ENCODE peak calls at places on chromosomes 13 and 19, in nine cellular contexts. One of them, this sample, is unnamed.

GRCh38 chr19:21474671-21475181 is 30.7 kb upstream of the ZNF429 start:
- DNase-seq in ovary: peak; percentile 91
- DNase-seq in tibial nerve: peak; percentile 29
- DNase-seq in stomach: peak; percentile 75
- DNase-seq in A549: no peak
- DNase-seq in K562: no peak
- DNase-seq in transverse colon: peak; percentile 50
- DNase-seq in HepG2: no peak
- DNase-seq in sigmoid colon: peak; percentile 82
- DNase-seq in this sample: peak; percentile 84

GRCh38 chr19:3752492-3752891 is 9.0 kb downstream of the APBA3 start:
- DNase-seq in ovary: no peak
- DNase-seq in tibial nerve: no peak
- DNase-seq in stomach: no peak
- DNase-seq in A549: no peak
- DNase-seq in K562: no peak
- DNase-seq in transverse colon: no peak
- DNase-seq in HepG2: no peak
- DNase-seq in sigmoid colon: no peak
- DNase-seq in this sample: no peak

GRCh38 chr19:9528757-9529336 is 9.6 kb downstream of the ZNF426 start:
- DNase-seq in ovary: no peak
- DNase-seq in tibial nerve: no peak
- DNase-seq in stomach: no peak
- DNase-seq in A549: peak; percentile 12
- DNase-seq in K562: no peak
- DNase-seq in transverse colon: no peak
- DNase-seq in HepG2: no peak
- DNase-seq in sigmoid colon: no peak
- DNase-seq in this sample: no peak

GRCh38 chr13:72141845-72142470 is 275.0 kb upstream of the DACH1 start:
- DNase-seq in ovary: no peak
- DNase-seq in tibial nerve: no peak
- DNase-seq in stomach: no peak
- DNase-seq in A549: no peak
- DNase-seq in K562: no peak
- DNase-seq in transverse colon: no peak
- DNase-seq in HepG2: no peak
- DNase-seq in sigmoid colon: no peak
- DNase-seq in this sample: no peak

GRCh38 chr19:58037927-58038687 is 4.3 kb downstream of the ZSCAN1 start:
- DNase-seq in ovary: no peak
- DNase-seq in tibial nerve: no peak
- DNase-seq in stomach: no peak
- DNase-seq in A549: no peak
- DNase-seq in K562: no peak
- DNase-seq in transverse colon: no peak
- DNase-seq in HepG2: no peak
- DNase-seq in sigmoid colon: no peak
- DNase-seq in this sample: no peak

GRCh38 chr13:108859202-108860012 is 230.0 kb downstream of the MYO16 start:
- DNase-seq in ovary: no peak
- DNase-seq in tibial nerve: no peak
- DNase-seq in stomach: no peak
- DNase-seq in A549: peak; percentile 73
- DNase-seq in K562: no peak
- DNase-seq in transverse colon: no peak
- DNase-seq in HepG2: no peak
- DNase-seq in sigmoid colon: no peak
- DNase-seq in this sample: no peak

GRCh38 chr19:2820112-2820702 is 539 bp downstream of the ZNF554 start:
- DNase-seq in ovary: no peak
- DNase-seq in tibial nerve: no peak
- DNase-seq in stomach: no peak
- DNase-seq in A549: no peak
- DNase-seq in K562: peak; percentile 32
- DNase-seq in transverse colon: peak; percentile 27
- DNase-seq in HepG2: no peak
- DNase-seq in sigmoid colon: no peak
- DNase-seq in this sample: no peak

GRCh38 chr19:7988307-7988706 is 17.1 kb downstream of the ELAVL1 start:
- DNase-seq in ovary: no peak
- DNase-seq in tibial nerve: no peak
- DNase-seq in stomach: no peak
- DNase-seq in A549: no peak
- DNase-seq in K562: no peak
- DNase-seq in transverse colon: no peak
- DNase-seq in HepG2: no peak
- DNase-seq in sigmoid colon: no peak
- DNase-seq in this sample: no peak

DNA sequence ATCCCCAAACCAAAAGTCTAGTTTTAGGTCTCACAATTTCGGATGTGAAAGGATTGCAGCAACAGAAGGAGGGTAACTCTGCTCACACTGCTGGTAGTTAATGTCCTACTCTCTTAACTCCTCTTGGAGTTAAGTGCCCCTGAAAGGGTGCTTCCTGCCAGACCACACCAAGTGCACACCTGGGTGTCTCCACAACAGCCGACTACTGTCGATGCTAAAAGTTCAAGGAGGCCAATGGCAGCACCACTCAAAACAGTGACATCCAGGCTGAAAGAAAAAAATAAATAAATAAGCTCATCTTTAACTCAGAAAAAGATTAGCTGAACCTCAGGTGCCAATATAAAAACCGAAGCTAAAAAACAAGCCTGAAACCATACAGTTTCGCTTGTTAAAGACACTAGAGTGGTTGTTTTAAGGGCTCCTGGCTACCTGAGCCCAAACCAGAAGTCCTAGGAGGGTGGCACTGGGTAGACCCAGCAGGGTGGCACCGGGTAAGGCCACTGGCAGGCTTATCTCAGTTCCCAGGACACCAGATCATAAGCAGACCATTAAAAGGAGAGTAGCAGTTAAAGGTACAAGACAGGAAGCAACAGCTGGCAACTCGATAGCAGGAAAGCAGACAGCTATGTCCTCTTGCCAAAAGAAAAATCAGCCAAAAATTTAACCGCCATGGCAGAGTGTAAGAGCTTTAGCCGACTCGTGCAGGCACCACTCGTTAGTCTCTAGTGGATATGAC is 39.3 kb downstream of the BRD4 start:
- DNase-seq in ovary: no peak
- DNase-seq in tibial nerve: no peak
- DNase-seq in stomach: no peak
- DNase-seq in A549: no peak
- DNase-seq in K562: no peak
- DNase-seq in transverse colon: no peak
- DNase-seq in HepG2: no peak
- DNase-seq in sigmoid colon: no peak
- DNase-seq in this sample: no peak
- H3K4me3 ChIP-seq in ovary: no peak overlapping the region
- H3K4me3 ChIP-seq in tibial nerve: no peak overlapping the region
- H3K4me3 ChIP-seq in stomach: no peak overlapping the region
- H3K4me3 ChIP-seq in A549: no peak overlapping the region
- H3K4me3 ChIP-seq in K562: no peak overlapping the region
- H3K4me3 ChIP-seq in transverse colon: no peak overlapping the region
- H3K4me3 ChIP-seq in HepG2: no peak overlapping the region
- H3K4me3 ChIP-seq in sigmoid colon: no peak overlapping the region
- H3K4me3 ChIP-seq in this sample: peak overlapping the region; percentile 5

GRCh38 chr13:96299235-96299634 is 209.3 kb downstream of the HS6ST3 start:
- DNase-seq in ovary: no peak
- DNase-seq in tibial nerve: no peak
- DNase-seq in stomach: no peak
- DNase-seq in A549: peak; percentile 1
- DNase-seq in K562: no peak
- DNase-seq in transverse colon: no peak
- DNase-seq in HepG2: peak; percentile 6
- DNase-seq in sigmoid colon: no peak
- DNase-seq in this sample: no peak

GRCh38 chr13:96297360-96297759 is 207.5 kb downstream of the HS6ST3 start:
- DNase-seq in ovary: no peak
- DNase-seq in tibial nerve: no peak
- DNase-seq in stomach: no peak
- DNase-seq in A549: no peak
- DNase-seq in K562: no peak
- DNase-seq in transverse colon: no peak
- DNase-seq in HepG2: no peak
- DNase-seq in sigmoid colon: no peak
- DNase-seq in this sample: no peak

GRCh38 chr13:96294930-96295657 is 205.2 kb downstream of the HS6ST3 start:
- DNase-seq in ovary: no peak
- DNase-seq in tibial nerve: no peak
- DNase-seq in stomach: no peak
- DNase-seq in A549: no peak
- DNase-seq in K562: no peak
- DNase-seq in transverse colon: no peak
- DNase-seq in HepG2: no peak
- DNase-seq in sigmoid colon: no peak
- DNase-seq in this sample: no peak
- TF ChIP-seq EP300 in ovary: no peak
- TF ChIP-seq EP300 in tibial nerve: no peak
- TF ChIP-seq EP300 in stomach: no peak
- TF ChIP-seq EP300 in A549: no peak
- TF ChIP-seq EP300 in K562: no peak
- TF ChIP-seq EP300 in transverse colon: no peak
- TF ChIP-seq EP300 in HepG2: no peak
- TF ChIP-seq EP300 in sigmoid colon: no peak
- TF ChIP-seq EP300 in this sample: no peak

DNA sequence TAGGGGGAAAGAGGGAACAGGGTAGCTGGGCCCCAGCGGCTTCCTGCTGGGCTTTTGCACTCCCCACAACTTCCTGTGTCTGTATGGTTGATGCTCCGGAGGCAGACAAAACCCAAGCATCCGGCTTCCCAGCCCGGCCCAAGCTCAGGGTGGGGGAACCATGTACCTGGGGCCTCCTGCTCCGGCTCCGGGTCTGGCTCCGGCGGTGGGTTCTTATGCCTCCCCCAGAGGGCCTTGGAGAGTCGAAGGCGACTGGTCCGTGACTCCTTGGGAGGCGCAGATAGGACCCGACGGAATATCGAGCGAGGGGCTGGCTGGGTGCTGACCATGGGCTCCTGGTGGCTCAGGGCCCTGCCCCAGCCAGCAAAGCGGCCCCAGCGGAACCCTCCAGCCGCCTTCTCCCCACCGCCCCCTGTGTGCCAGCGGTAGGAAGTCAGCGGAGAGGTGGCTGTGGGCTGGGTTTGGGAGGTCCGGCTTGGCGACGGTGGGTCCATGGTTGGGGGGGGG is 426 bp downstream of the RASAL3 start:
- DNase-seq in ovary: no peak
- DNase-seq in tibial nerve: no peak
- DNase-seq in stomach: peak; percentile 51
- DNase-seq in A549: no peak
- DNase-seq in K562: no peak
- DNase-seq in transverse colon: peak; percentile 64
- DNase-seq in HepG2: no peak
- DNase-seq in sigmoid colon: no peak
- DNase-seq in this sample: no peak
- H3K4me3 ChIP-seq in ovary: no peak overlapping the region
- H3K4me3 ChIP-seq in tibial nerve: peak overlapping the region; percentile 43
- H3K4me3 ChIP-seq in stomach: peak overlapping the region; percentile 36
- H3K4me3 ChIP-seq in A549: no peak overlapping the region
- H3K4me3 ChIP-seq in K562: no peak overlapping the region
- H3K4me3 ChIP-seq in transverse colon: peak overlapping the region; percentile 18
- H3K4me3 ChIP-seq in HepG2: no peak overlapping the region
- H3K4me3 ChIP-seq in sigmoid colon: peak overlapping the region; percentile 40
- H3K4me3 ChIP-seq in this sample: peak overlapping the region; percentile 45

GRCh38 chr19:48818234-48818823 is 7.5 kb upstream of the BCAT2 start:
- DNase-seq in ovary: peak; percentile 25
- DNase-seq in tibial nerve: no peak
- DNase-seq in stomach: peak; percentile 76
- DNase-seq in A549: no peak
- DNase-seq in K562: no peak
- DNase-seq in transverse colon: peak; percentile 41
- DNase-seq in HepG2: no peak
- DNase-seq in sigmoid colon: no peak
- DNase-seq in this sample: no peak
- TF ChIP-seq EP300 in ovary: no peak
- TF ChIP-seq EP300 in tibial nerve: no peak
- TF ChIP-seq EP300 in stomach: no peak
- TF ChIP-seq EP300 in A549: no peak
- TF ChIP-seq EP300 in K562: no peak
- TF ChIP-seq EP300 in transverse colon: no peak
- TF ChIP-seq EP300 in HepG2: no peak
- TF ChIP-seq EP300 in sigmoid colon: no peak
- TF ChIP-seq EP300 in this sample: no peak

GRCh38 chr19:48514123-48514458 is 2.5 kb upstream of the LMTK3 start:
- DNase-seq in ovary: no peak
- DNase-seq in tibial nerve: no peak
- DNase-seq in stomach: no peak
- DNase-seq in A549: no peak
- DNase-seq in K562: no peak
- DNase-seq in transverse colon: no peak
- DNase-seq in HepG2: no peak
- DNase-seq in sigmoid colon: no peak
- DNase-seq in this sample: no peak
- H3K4me3 ChIP-seq in ovary: no peak overlapping the region
- H3K4me3 ChIP-seq in tibial nerve: no peak overlapping the region
- H3K4me3 ChIP-seq in stomach: peak overlapping the region; percentile 58
- H3K4me3 ChIP-seq in A549: no peak overlapping the region
- H3K4me3 ChIP-seq in K562: peak overlapping the region; percentile 61
- H3K4me3 ChIP-seq in transverse colon: no peak overlapping the region
- H3K4me3 ChIP-seq in HepG2: no peak overlapping the region
- H3K4me3 ChIP-seq in sigmoid colon: peak overlapping the region; percentile 60
- H3K4me3 ChIP-seq in this sample: peak overlapping the region; percentile 59

GRCh38 chr13:32225494-32225931 is 89.7 kb downstream of the ZAR1L start:
- DNase-seq in ovary: no peak
- DNase-seq in tibial nerve: no peak
- DNase-seq in stomach: no peak
- DNase-seq in A549: no peak
- DNase-seq in K562: no peak
- DNase-seq in transverse colon: no peak
- DNase-seq in HepG2: no peak
- DNase-seq in sigmoid colon: no peak
- DNase-seq in this sample: no peak
- TF ChIP-seq EP300 in ovary: no peak
- TF ChIP-seq EP300 in tibial nerve: no peak
- TF ChIP-seq EP300 in stomach: no peak
- TF ChIP-seq EP300 in A549: no peak
- TF ChIP-seq EP300 in K562: no peak
- TF ChIP-seq EP300 in transverse colon: no peak
- TF ChIP-seq EP300 in HepG2: no peak
- TF ChIP-seq EP300 in sigmoid colon: no peak
- TF ChIP-seq EP300 in this sample: no peak

GRCh38 chr13:38686635-38687245 is at the start of gene FREM2:
- DNase-seq in ovary: peak; percentile 63
- DNase-seq in tibial nerve: no peak
- DNase-seq in stomach: peak; percentile 57
- DNase-seq in A549: peak; percentile 23
- DNase-seq in K562: no peak
- DNase-seq in transverse colon: peak; percentile 33
- DNase-seq in HepG2: no peak
- DNase-seq in sigmoid colon: peak; percentile 68
- DNase-seq in this sample: no peak
- H3K4me3 ChIP-seq in ovary: peak within 1 kb of the TSS; percentile 41
- H3K4me3 ChIP-seq in tibial nerve: peak within 1 kb of the TSS; percentile 59
- H3K4me3 ChIP-seq in stomach: peak within 1 kb of the TSS; percentile 53
- H3K4me3 ChIP-seq in A549: peak within 1 kb of the TSS; percentile 24
- H3K4me3 ChIP-seq in K562: no peak within 1 kb of the TSS
- H3K4me3 ChIP-seq in transverse colon: peak within 1 kb of the TSS; percentile 13
- H3K4me3 ChIP-seq in HepG2: no peak within 1 kb of the TSS
- H3K4me3 ChIP-seq in sigmoid colon: peak within 1 kb of the TSS; percentile 60
- H3K4me3 ChIP-seq in this sample: peak within 1 kb of the TSS; percentile 46

This sample was measured in suprapubic skin.